ENCODE peak calls at places on chromosomes 1 and 21, in four cellular contexts. P is PC-9, I is OCI-LY7, V is H9. M is an unnamed sample.

GRCh38 chr1:155080250-155081228 is 1.9 kb downstream of the EFNA3 start:
- DNase-seq in V (peak; percentile 93), I (peak; percentile 53), P (no peak), M (no peak)

GRCh38 chr1:10629816-10630571 is 155.2 kb downstream of the PEX14 start:
- DNase-seq in I (no peak), P (no peak), V (no peak), M (no peak)

GRCh38 chr1:207084701-207085180 is 3.9 kb upstream of the C4BPB start:
- DNase-seq in P (peak; percentile 55), V (peak; percentile 75), I (peak; percentile 60), M (peak; percentile 68)

GRCh38 chr1:111745670-111746613 is 6.7 kb upstream of the INKA2 start:
- DNase-seq in V (no peak), I (no peak), P (no peak), M (no peak)

GRCh38 chr1:117045644-117046043 is 14.5 kb upstream of the TTF2 start:
- DNase-seq in I (no peak), P (no peak), V (no peak), M (no peak)

GRCh38 chr1:102434421-102434820 is 437.7 kb upstream of the OLFM3 start:
- DNase-seq in I (peak; percentile 58), P (no peak), V (peak; percentile 50), M (no peak)

GRCh38 chr1:4053774-4054173 is 153.7 kb upstream of the C1orf174 start:
- DNase-seq in V (no peak), P (no peak), I (no peak), M (no peak)

GRCh38 chr1:152170287-152170933 is 11.4 kb upstream of the RPTN start:
- DNase-seq in P (no peak), V (no peak), I (no peak), M (no peak)

GRCh38 chr21:42060166-42060565 is 11.0 kb upstream of the UMODL1 start:
- DNase-seq in V (no peak), I (no peak), P (no peak), M (no peak)

GRCh38 chr1:213061263-213061662 is 10.2 kb downstream of the RPS6KC1 start:
- DNase-seq in V (no peak), I (peak; percentile 8), P (no peak), M (no peak)

GRCh38 chr1:180594723-180595122 is 36.0 kb downstream of the OVAAL start:
- DNase-seq in P (no peak), V (no peak), I (no peak), M (no peak)

GRCh38 chr1:41918450-41919043 is at the start of gene HIVEP3:
- DNase-seq in P (peak; percentile 14), I (no peak), V (no peak), M (peak; percentile 32)

GRCh38 chr1:226643701-226644540 is 95.2 kb downstream of the ITPKB start:
- DNase-seq in V (no peak), I (peak; percentile 72), P (no peak), M (no peak)

GRCh38 chr1:58734630-58735029 is 34.8 kb upstream of the MYSM1 start:
- DNase-seq in V (no peak), I (no peak), P (no peak), M (no peak)

GRCh38 chr1:89254658-89255287 is 17.9 kb downstream of the GBP5 start:
- DNase-seq in V (no peak), I (no peak), P (no peak), M (no peak)

GRCh38 chr1:97056386-97056785 is 334.8 kb downstream of the PTBP2 start:
- DNase-seq in I (no peak), P (no peak), V (no peak), M (no peak)

GRCh38 chr21:15063821-15064575 is 802 bp downstream of the NRIP1 start:
- DNase-seq in P (peak; percentile 20), V (peak; percentile 46), I (no peak), M (peak; percentile 10)

GRCh38 chr1:203625623-203626189 is 926 bp upstream of the ATP2B4 start:
- DNase-seq in V (no peak), P (no peak), I (peak; percentile 77), M (no peak)

GRCh38 chr1:203508463-203508862 is 14.5 kb downstream of the OPTC start:
- DNase-seq in V (peak; percentile 54), P (no peak), I (no peak), M (no peak)

DNA sequence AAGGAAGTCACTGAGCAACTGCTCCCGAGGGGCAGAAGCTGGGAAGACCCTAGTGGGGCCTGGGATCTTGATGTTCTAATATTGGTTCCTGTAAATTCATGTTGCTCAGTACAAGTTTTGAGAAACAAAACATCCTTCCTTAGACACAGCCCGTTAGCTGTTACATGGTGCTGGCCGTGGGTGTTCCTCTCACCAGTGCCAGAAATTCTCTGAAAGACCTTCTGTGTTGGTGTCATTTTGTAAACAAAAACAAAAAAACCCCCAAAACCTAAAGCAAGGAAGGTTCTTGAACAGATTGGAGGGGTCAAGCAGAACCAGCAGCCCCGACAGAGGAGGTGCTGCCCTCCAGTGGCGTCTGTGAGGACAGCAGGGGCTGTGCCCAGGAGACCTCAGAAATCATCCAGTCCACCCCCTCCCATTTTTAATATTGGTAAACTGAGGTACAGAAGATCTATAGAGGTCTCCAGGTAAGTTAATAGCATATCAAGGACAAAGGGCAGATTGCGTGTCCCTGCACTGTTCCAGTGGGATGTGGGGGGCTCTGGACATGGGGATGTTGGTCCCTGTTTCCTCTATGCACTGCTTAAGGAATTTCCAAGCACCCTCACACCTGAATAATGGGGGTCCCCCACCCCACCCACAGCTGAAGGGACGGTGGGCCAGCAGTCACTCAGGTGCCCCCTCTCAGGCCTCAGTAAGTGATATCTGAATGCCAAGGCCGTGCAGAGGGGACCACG is 38.2 kb downstream of the SLC2A7 start:
- DNase-seq in V (peak; percentile 68), I (peak; percentile 75), P (peak; percentile 44), M (no peak)
- H3K4me1 ChIP-seq in V (no peaks in the 10 kb centered on the region), I (peaks cover 29% of the 10 kb centered on the region), P (peaks cover 6% of the 10 kb centered on the region), M (peaks cover 7% of the 10 kb centered on the region)

DNA sequence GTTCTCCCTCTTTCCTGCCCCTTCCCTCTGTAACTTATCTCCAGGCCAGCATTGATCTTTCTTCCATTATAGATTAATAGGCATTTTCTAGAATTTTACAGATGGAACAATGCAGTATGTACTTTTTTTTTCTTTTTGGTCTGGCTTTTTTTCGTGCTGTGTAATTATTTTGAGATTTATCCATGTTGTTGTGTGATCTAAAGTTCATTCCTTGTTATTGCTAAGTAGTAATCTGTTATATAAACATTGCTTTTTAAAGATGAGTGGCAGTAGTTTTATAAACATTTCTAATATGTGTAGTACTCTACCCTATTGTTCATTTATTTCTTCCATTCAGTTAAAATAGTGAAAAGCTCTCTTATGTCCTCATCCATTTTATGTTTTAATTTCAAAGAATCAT is 5.9 kb downstream of the LYST start:
- DNase-seq in P (no peak), I (no peak), V (no peak), M (no peak)
- H4K20me1 ChIP-seq in P (no peaks in the 10 kb centered on the region), I (no peaks in the 10 kb centered on the region), V (no peaks in the 10 kb centered on the region), M (peaks cover 9% of the 10 kb centered on the region)

GRCh38 chr1:17759114-17759513 is 4.0 kb downstream of the ACTL8 start:
- DNase-seq in P (peak; percentile 8), V (no peak), I (peak; percentile 11), M (no peak)

GRCh38 chr1:17755120-17755519 is at the start of gene ACTL8:
- DNase-seq in I (peak; percentile 6), V (no peak), P (peak; percentile 7), M (no peak)

GRCh38 chr1:17752356-17752755 is 2.8 kb upstream of the ACTL8 start:
- DNase-seq in I (no peak), V (no peak), P (no peak), M (no peak)

GRCh38 chr1:17762313-17762712 is 7.2 kb downstream of the ACTL8 start:
- DNase-seq in I (no peak), P (no peak), V (no peak), M (no peak)

GRCh38 chr1:17757426-17757825 is 2.3 kb downstream of the ACTL8 start:
- DNase-seq in V (no peak), P (no peak), I (no peak), M (no peak)
- H3K9me3 ChIP-seq in V (peaks cover 12% of the 10 kb centered on the region), P (no peaks in the 10 kb centered on the region), I (peaks cover 38% of the 10 kb centered on the region), M (peaks cover 22% of the 10 kb centered on the region)

GRCh38 chr1:201586806-201587205 is 47.9 kb downstream of the NAV1 start:
- DNase-seq in I (no peak), V (no peak), P (no peak), M (no peak)
- H3K4me1 ChIP-seq in I (no peaks in the 10 kb centered on the region), V (peaks cover 5% of the 10 kb centered on the region), P (no peaks in the 10 kb centered on the region), M (peaks cover 27% of the 10 kb centered on the region)

DNA sequence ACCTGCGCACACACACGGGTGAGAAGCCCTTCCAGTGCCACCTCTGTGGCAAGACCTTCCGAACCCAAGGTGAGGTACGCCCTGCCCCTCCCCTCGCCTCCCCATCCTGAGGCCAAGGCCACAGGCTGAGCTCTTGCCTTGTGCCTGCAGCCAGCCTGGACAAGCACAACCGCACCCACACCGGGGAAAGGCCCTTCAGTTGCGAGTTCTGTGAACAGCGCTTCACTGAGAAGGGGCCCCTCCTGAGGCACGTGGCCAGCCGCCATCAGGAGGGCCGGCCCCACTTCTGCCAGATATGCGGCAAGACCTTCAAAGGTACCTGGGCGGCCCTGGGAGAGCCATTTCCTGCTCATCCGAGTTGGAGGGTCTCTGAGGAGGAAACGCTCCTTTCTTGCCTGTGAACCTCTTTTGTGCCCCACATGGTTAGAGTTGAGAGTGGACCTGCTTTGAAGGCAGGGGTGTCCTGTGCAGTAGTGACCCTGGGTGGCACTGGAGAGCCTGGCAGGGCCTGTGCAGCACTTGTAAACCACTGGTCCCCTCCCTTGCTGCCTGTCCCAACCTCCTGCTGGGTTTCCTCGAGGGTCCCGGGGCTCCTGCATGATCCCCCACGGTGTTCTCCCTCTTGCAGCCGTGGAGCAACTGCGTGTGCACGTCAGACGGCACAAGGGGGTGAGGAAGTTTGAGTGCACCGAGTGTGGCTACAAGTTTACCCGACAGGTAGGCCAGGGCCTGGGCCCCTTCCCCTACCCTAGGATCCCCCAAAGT is 8.5 kb downstream of the ZBTB48 start:
- DNase-seq in P (no peak), I (no peak), V (no peak), M (no peak)
- H4K20me1 ChIP-seq in P (no peaks in the 10 kb centered on the region), I (no peaks in the 10 kb centered on the region), V (no peaks in the 10 kb centered on the region), M (peaks cover 78% of the 10 kb centered on the region)